ENCODE peak calls at places on chromosomes 11 and 22, in six cellular contexts. E is retinal pigment epithelial cell, Q is fibroblast of lung, L is body of pancreas, M is AG04450, I is choroid plexus epithelial cell. P is an unnamed sample.

GRCh38 chr11:72781313-72782080 is 12.3 kb downstream of the STARD10 start:
- DNase-seq in M (no peak), Q (no peak), E (no peak), I (no peak), L (peak), P (no peak)

GRCh38 chr11:79332017-79332416 is 108.8 kb downstream of the TENM4 start:
- DNase-seq in L (no peak), M (no peak), E (no peak), I (no peak), Q (peak), P (no peak)

GRCh38 chr11:119342023-119342300 is 1.3 kb upstream of the C1QTNF5 start:
- DNase-seq in E (no peak), Q (no peak), L (no peak), M (no peak), I (no peak), P (no peak)

GRCh38 chr22:38249301-38249700 is 23.5 kb downstream of the TMEM184B start:
- DNase-seq in L (no peak), Q (no peak), E (no peak), I (no peak), M (no peak), P (no peak)

GRCh38 chr11:111913997-111914396 is 1.5 kb downstream of the HSPB2 start:
- DNase-seq in E (peak), M (no peak), Q (peak), I (peak), L (peak), P (peak)

GRCh38 chr22:20432244-20432686 is 5.4 kb downstream of the SCARF2 start:
- DNase-seq in M (no peak), L (no peak), E (no peak), Q (no peak), I (no peak), P (no peak)

GRCh38 chr11:2273771-2274170 is 3.4 kb upstream of the ASCL2 start:
- DNase-seq in L (peak), Q (no peak), I (no peak), E (no peak), M (no peak), P (no peak)

GRCh38 chr22:46764140-46764680 is 1.8 kb downstream of the TBC1D22A start:
- DNase-seq in L (no peak), M (no peak), Q (no peak), I (no peak), E (no peak), P (no peak)

GRCh38 chr11:84671325-84672019 is 955.7 kb downstream of the DLG2 start:
- DNase-seq in I (no peak), L (peak), M (no peak), E (no peak), Q (no peak), P (no peak)

GRCh38 chr11:74195828-74196227 is 24.7 kb downstream of the PPME1 start:
- DNase-seq in I (peak), Q (peak), E (no peak), L (no peak), M (no peak), P (no peak)

GRCh38 chr22:22612516-22612915 is 31.9 kb upstream of the GGTLC2 start:
- DNase-seq in E (no peak), I (no peak), M (no peak), Q (no peak), L (no peak), P (no peak)

GRCh38 chr11:58711832-58712231 is 19.9 kb downstream of the GLYAT start:
- DNase-seq in M (no peak), L (no peak), I (no peak), Q (no peak), E (no peak), P (no peak)

GRCh38 chr22:37492428-37493344 is 6.5 kb upstream of the MFNG start:
- DNase-seq in L (no peak), M (no peak), Q (peak), E (no peak), I (peak), P (peak)

GRCh38 chr11:64851831-64852337 is 7.4 kb upstream of the CDC42BPG start:
- DNase-seq in E (no peak), I (no peak), Q (no peak), L (no peak), M (no peak), P (no peak)

GRCh38 chr22:50112151-50113118 is 22.6 kb downstream of the MOV10L1 start:
- DNase-seq in I (peak), L (no peak), Q (peak), E (peak), M (peak), P (peak)

GRCh38 chr11:4059424-4059823 is 35.2 kb upstream of the RRM1 start:
- DNase-seq in I (no peak), E (no peak), Q (no peak), L (no peak), M (no peak), P (no peak)

GRCh38 chr22:16914006-16914405 is 88.8 kb upstream of the XKR3 start:
- DNase-seq in E (no peak), Q (no peak), I (no peak), M (no peak), L (no peak), P (no peak)

GRCh38 chr11:11148104-11148509 is 204.9 kb downstream of the CSNK2A3 start:
- DNase-seq in I (peak), Q (peak), M (no peak), E (peak), L (peak), P (peak)

GRCh38 chr11:128720522-128720985 is 26.7 kb downstream of the FLI1 start:
- DNase-seq in E (no peak), Q (no peak), L (no peak), M (no peak), I (peak), P (no peak)

GRCh38 chr11:105181521-105181920 is 42.0 kb upstream of the CARD18 start:
- DNase-seq in I (peak), Q (peak), L (no peak), M (no peak), E (peak), P (peak)

GRCh38 chr11:93028959-93029536 is 59.6 kb downstream of the MTNR1B start:
- DNase-seq in M (no peak), I (peak), Q (no peak), E (no peak), L (no peak), P (no peak)

GRCh38 chr22:33467718-33468117 is 409.5 kb upstream of the SYN3 start:
- DNase-seq in Q (no peak), L (no peak), M (no peak), I (peak), E (no peak), P (peak)

GRCh38 chr11:33160147-33160546 is 1.1 kb downstream of the CSTF3 start:
- DNase-seq in Q (peak), M (no peak), L (no peak), I (peak), E (no peak), P (peak)

GRCh38 chr11:47508595-47509555 is 44.1 kb downstream of the CELF1 start:
- DNase-seq in E (no peak), I (no peak), Q (no peak), M (no peak), L (peak), P (no peak)

GRCh38 chr11:35836185-35836584 is 107.7 kb upstream of the LDLRAD3 start:
- DNase-seq in I (no peak), L (no peak), Q (no peak), E (no peak), M (no peak), P (no peak)

GRCh38 chr11:299951-300735 is 817 bp upstream of the IFITM5 start:
- DNase-seq in E (no peak), I (peak), M (no peak), L (peak), Q (no peak), P (no peak)

GRCh38 chr11:29260939-29261705 is 755.7 kb downstream of the KCNA4 start:
- DNase-seq in L (no peak), M (peak), I (peak), Q (peak), E (no peak), P (no peak)
- TF ChIP-seq CTCF in L (no peak), M (peak), I (peak), Q (no peak), E (peak), P (peak)

GRCh38 chr11:120708511-120709183 is 197.1 kb downstream of the GRIK4 start:
- DNase-seq in Q (no peak), I (no peak), M (no peak), L (no peak), E (no peak), P (no peak)

GRCh38 chr11:120707663-120708062 is 196.1 kb downstream of the GRIK4 start:
- DNase-seq in E (no peak), L (no peak), M (no peak), Q (no peak), I (no peak), P (no peak)

GRCh38 chr11:120704256-120704750 is 192.8 kb downstream of the GRIK4 start:
- DNase-seq in L (no peak), I (no peak), M (no peak), Q (no peak), E (no peak), P (no peak)

GRCh38 chr11:120707098-120707497 is 195.6 kb downstream of the GRIK4 start:
- DNase-seq in M (no peak), I (peak), L (no peak), Q (no peak), E (no peak), P (no peak)

DNA sequence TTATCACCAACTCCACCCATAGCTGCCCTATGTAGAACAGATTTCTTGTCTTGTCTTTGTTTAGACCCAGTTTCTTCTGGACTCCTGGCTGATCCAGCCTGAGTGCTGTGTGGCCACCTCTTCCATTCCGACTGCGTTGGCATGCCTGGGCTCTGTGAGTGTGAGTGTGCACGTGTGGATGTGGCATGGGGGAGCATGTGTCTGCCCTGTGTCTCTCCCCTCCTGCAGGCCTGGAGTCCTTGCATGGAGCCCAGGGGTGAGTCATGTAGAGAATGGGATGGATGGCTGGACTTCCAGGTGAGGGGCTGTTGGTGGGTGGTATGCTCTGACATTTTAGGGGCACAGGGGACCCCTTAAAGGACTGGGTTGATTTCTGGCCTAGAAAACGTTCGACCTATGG is 194.7 kb downstream of the GRIK4 start:
- DNase-seq in E (no peak), M (no peak), Q (no peak), I (no peak), L (no peak), P (no peak)
- H3K4me3 ChIP-seq in E (no peak), M (no peak), Q (no peak), I (no peak), L (no peak), P (no peak)

GRCh38 chr11:95148938-95149337 is 59.3 kb downstream of the ENDOD1 start:
- DNase-seq in I (no peak), Q (no peak), M (no peak), L (no peak), E (no peak), P (no peak)
- TF ChIP-seq CTCF in I (no peak), Q (no peak), M (no peak), L (no peak), E (no peak), P (no peak)

GRCh38 chr11:124745270-124745834 is 5.6 kb downstream of the NRGN start:
- DNase-seq in I (no peak), E (no peak), L (no peak), M (no peak), Q (no peak), P (no peak)
- H3K4me3 ChIP-seq in I (peak), E (peak), L (no peak), M (peak), Q (peak), P (no peak)

DNA sequence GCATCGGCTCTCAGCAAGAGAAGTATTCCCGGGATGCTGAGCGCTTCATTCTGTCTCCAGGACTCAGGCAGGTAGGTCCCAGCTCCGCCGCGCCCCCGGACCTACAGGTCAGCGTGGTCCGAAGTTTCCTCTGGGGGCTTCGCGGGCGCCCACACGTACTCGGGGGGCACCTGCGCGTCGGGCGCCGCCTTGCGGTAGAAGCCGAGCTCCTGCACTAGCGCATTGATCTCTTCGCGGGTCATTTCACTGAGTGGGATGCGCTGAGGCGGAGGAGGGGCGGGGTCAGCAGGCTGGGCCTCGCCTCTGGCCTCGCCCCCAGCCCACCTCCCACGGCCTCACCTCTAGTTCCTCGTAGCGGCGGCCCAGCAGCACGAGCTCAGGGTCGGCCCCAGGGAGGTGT is 2.5 kb downstream of the SELENOM start:
- DNase-seq in I (no peak), M (no peak), Q (no peak), E (no peak), L (no peak), P (no peak)
- TF ChIP-seq CTCF in I (peak), M (peak), Q (peak), E (peak), L (no peak), P (no peak)

DNA sequence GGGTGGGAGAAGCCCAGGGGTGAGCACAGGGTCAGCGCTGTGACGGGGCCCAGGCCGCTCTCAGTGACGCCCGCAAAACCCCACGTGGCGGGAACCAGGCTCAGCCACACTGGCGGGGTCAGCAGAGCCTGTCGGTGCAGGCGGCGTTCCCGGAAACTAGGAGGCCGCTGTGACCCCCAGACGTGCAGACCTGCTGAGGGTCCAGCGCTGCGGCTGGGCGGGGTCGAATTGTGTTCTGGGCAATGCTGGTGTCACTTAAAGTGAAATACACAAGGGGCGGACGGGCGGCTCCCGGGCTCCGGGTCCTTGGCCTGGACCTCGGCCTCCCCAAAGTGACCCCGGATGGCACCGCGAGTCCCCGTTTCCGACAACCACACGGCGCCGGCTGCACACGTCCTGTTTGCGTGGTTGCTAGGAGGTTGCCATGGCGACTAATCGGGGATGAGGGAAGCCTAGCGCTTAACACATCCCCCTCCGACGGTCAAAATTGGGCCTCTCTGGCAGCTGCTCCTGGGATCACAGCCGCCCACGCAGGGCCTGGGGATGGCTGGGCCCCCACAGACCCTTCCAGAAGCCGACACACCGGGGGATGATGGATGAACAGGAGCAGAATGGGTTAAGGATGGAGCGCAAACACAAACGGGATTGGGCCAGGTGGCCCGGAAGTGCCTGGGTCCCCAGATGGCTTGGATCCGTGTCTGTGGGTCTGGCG is 81.7 kb upstream of the PRR5 start:
- DNase-seq in E (peak), I (peak), L (peak), M (no peak), Q (peak), P (peak)
- H3K4me3 ChIP-seq in E (peak), I (no peak), L (no peak), M (no peak), Q (no peak), P (no peak)

DNA sequence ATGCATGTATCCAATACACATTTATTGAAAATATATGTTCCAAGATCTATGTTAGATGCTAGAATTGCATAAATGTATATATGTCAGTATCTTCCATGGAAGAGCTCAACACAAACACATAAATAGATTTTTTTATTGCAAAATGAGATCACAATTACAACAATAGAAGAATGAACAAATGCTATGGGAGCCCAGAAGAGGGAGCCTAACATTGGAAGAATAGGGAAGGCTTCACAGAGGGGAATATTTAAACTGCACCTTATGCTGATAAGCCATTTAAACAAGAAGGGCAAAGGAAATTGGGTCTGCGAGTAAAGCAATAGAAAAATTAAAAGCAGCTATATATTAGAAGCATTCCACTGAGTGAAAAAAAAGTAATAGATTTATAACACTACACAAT is 96.1 kb upstream of the LRRC55 start:
- DNase-seq in I (no peak), Q (peak), M (no peak), E (no peak), L (no peak), P (peak)
- TF ChIP-seq CTCF in I (peak), Q (peak), M (peak), E (peak), L (no peak), P (peak)

DNA sequence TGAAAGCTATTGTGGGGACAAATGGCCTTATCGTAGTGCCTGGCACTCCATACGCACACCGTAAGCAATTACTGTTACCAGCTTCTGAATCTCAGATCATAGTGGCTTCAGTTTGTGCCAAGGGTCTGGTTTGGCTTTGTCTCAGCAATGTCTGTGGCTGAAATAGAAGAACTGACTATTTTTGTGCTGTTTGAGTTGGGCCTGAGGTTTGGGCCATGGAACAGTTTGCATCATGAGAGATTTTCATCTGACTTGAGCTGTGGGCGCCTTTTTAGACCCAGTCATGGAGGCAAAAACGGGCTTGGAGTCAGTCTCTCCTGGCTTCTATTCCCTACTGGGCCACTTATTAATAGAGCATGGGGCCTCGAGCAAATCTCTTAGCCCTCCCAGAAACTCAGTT is 121.1 kb upstream of the CRYBB3 start:
- DNase-seq in L (no peak), I (no peak), Q (no peak), E (no peak), M (no peak), P (no peak)
- H3K4me3 ChIP-seq in L (no peak), I (no peak), Q (no peak), E (no peak), M (no peak), P (no peak)

DNA sequence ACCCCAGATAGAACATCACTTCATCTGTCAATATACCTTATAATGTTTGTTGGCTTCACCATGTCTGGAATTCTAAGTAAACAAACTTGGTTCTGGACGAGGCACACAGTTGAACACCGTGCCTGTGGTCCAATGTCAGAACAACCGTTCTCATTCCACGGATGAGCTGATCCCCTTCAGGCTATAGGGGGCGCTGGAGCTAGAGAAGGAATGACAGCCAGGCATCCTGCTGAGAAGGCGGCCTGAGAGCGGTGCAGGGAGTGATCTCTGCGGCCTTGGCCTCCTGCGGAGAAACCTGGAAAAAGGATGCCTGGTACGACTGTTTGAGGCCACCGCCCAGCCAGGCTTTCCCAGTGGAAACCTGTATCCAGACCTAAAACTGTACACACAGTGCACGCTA is 48.7 kb downstream of the FDX1 start:
- DNase-seq in L (no peak), M (no peak), E (no peak), I (peak), Q (no peak), P (no peak)
- TF ChIP-seq CTCF in L (no peak), M (no peak), E (peak), I (peak), Q (peak), P (no peak)

P was measured in cardiac fibroblast.